ENCODE peak calls at places on chromosome 18, in four cellular contexts. One of them, this sample, is unnamed.

GRCh38 chr18:25111382-25112070 is 240.4 kb downstream of the ZNF521 start:
- DNase-seq in tibial artery: no peak
- DNase-seq in PC-9: no peak
- DNase-seq in HAP-1: no peak
- DNase-seq in this sample: no peak

GRCh38 chr18:9333441-9334350 is 877 bp upstream of the TWSG1 start:
- DNase-seq in PC-9: peak; percentile 50
- DNase-seq in HAP-1: peak; percentile 31
- DNase-seq in tibial artery: peak; percentile 65
- DNase-seq in this sample: no peak

GRCh38 chr18:68428026-68428425 is 286.9 kb downstream of the TMX3 start:
- DNase-seq in PC-9: no peak
- DNase-seq in tibial artery: no peak
- DNase-seq in HAP-1: no peak
- DNase-seq in this sample: no peak

GRCh38 chr18:79697976-79698375 is 18.4 kb downstream of the CTDP1 start:
- DNase-seq in PC-9: no peak
- DNase-seq in tibial artery: no peak
- DNase-seq in HAP-1: no peak
- DNase-seq in this sample: no peak

GRCh38 chr18:3611313-3612038 is 161.5 kb downstream of the TGIF1 start:
- DNase-seq in tibial artery: no peak
- DNase-seq in PC-9: no peak
- DNase-seq in HAP-1: no peak
- DNase-seq in this sample: no peak

GRCh38 chr18:56568986-56569385 is 69.4 kb downstream of the TXNL1 start:
- DNase-seq in HAP-1: no peak
- DNase-seq in PC-9: no peak
- DNase-seq in tibial artery: no peak
- DNase-seq in this sample: no peak

GRCh38 chr18:76686737-76687231 is 135.6 kb upstream of the ZNF236 start:
- DNase-seq in PC-9: peak; percentile 48
- DNase-seq in tibial artery: peak; percentile 76
- DNase-seq in HAP-1: peak; percentile 66
- DNase-seq in this sample: no peak

GRCh38 chr18:25239636-25240468 is 112.1 kb downstream of the ZNF521 start:
- DNase-seq in PC-9: no peak
- DNase-seq in HAP-1: no peak
- DNase-seq in tibial artery: no peak
- DNase-seq in this sample: no peak

GRCh38 chr18:63664571-63664970 is 2.9 kb upstream of the SERPINB3 start:
- DNase-seq in HAP-1: no peak
- DNase-seq in tibial artery: no peak
- DNase-seq in PC-9: no peak
- DNase-seq in this sample: no peak

GRCh38 chr18:29361843-29362242 is 1184.9 kb upstream of the CDH2 start:
- DNase-seq in PC-9: no peak
- DNase-seq in tibial artery: no peak
- DNase-seq in HAP-1: no peak
- DNase-seq in this sample: no peak

GRCh38 chr18:31230495-31230894 is 67.8 kb upstream of the DSC1 start:
- DNase-seq in HAP-1: no peak
- DNase-seq in PC-9: peak; percentile 82
- DNase-seq in tibial artery: no peak
- DNase-seq in this sample: no peak

GRCh38 chr18:361941-362913 is 94.4 kb upstream of the THOC1 start:
- DNase-seq in HAP-1: no peak
- DNase-seq in tibial artery: peak; percentile 76
- DNase-seq in PC-9: peak; percentile 64
- DNase-seq in this sample: no peak

GRCh38 chr18:8165095-8165494 is 444.1 kb upstream of the RAB12 start:
- DNase-seq in PC-9: no peak
- DNase-seq in tibial artery: no peak
- DNase-seq in HAP-1: no peak
- DNase-seq in this sample: no peak
- H3K4me1 ChIP-seq in PC-9: no peaks in the 10 kb centered on the region
- H3K4me1 ChIP-seq in tibial artery: no peaks in the 10 kb centered on the region
- H3K4me1 ChIP-seq in HAP-1: no peaks in the 10 kb centered on the region
- H3K4me1 ChIP-seq in this sample: no peaks in the 10 kb centered on the region

GRCh38 chr18:35352283-35352682 is 8.1 kb upstream of the ZNF24 start:
- DNase-seq in PC-9: no peak
- DNase-seq in tibial artery: no peak
- DNase-seq in HAP-1: no peak
- DNase-seq in this sample: no peak
- H3K9me3 ChIP-seq in PC-9: no peaks in the 10 kb centered on the region
- H3K9me3 ChIP-seq in tibial artery: no peaks in the 10 kb centered on the region
- H3K9me3 ChIP-seq in HAP-1: peaks cover 10% of the 10 kb centered on the region
- H3K9me3 ChIP-seq in this sample: peaks cover 5% of the 10 kb centered on the region

GRCh38 chr18:14965553-14965952 is 217.6 kb downstream of the ANKRD30B start:
- DNase-seq in HAP-1: no peak
- DNase-seq in PC-9: no peak
- DNase-seq in tibial artery: no peak
- DNase-seq in this sample: no peak

GRCh38 chr18:14963246-14963645 is 215.3 kb downstream of the ANKRD30B start:
- DNase-seq in PC-9: no peak
- DNase-seq in tibial artery: no peak
- DNase-seq in HAP-1: no peak
- DNase-seq in this sample: no peak

GRCh38 chr18:14961991-14962390 is 214.0 kb downstream of the ANKRD30B start:
- DNase-seq in HAP-1: no peak
- DNase-seq in PC-9: no peak
- DNase-seq in tibial artery: no peak
- DNase-seq in this sample: no peak

GRCh38 chr18:14962626-14963025 is 214.7 kb downstream of the ANKRD30B start:
- DNase-seq in PC-9: no peak
- DNase-seq in tibial artery: no peak
- DNase-seq in HAP-1: no peak
- DNase-seq in this sample: no peak

GRCh38 chr18:14964002-14964401 is 216.0 kb downstream of the ANKRD30B start:
- DNase-seq in tibial artery: no peak
- DNase-seq in HAP-1: no peak
- DNase-seq in PC-9: no peak
- DNase-seq in this sample: no peak
- H3K4me3 ChIP-seq in tibial artery: no peak overlapping the region
- H3K4me3 ChIP-seq in HAP-1: no peak overlapping the region
- H3K4me3 ChIP-seq in PC-9: no peak overlapping the region
- H3K4me3 ChIP-seq in this sample: no peak overlapping the region

GRCh38 chr18:28068208-28068607 is 108.7 kb downstream of the CDH2 start:
- DNase-seq in PC-9: no peak
- DNase-seq in HAP-1: no peak
- DNase-seq in tibial artery: no peak
- DNase-seq in this sample: no peak
- H3K4me1 ChIP-seq in PC-9: no peaks in the 10 kb centered on the region
- H3K4me1 ChIP-seq in HAP-1: peaks cover 39% of the 10 kb centered on the region
- H3K4me1 ChIP-seq in tibial artery: no peaks in the 10 kb centered on the region
- H3K4me1 ChIP-seq in this sample: no peaks in the 10 kb centered on the region

DNA sequence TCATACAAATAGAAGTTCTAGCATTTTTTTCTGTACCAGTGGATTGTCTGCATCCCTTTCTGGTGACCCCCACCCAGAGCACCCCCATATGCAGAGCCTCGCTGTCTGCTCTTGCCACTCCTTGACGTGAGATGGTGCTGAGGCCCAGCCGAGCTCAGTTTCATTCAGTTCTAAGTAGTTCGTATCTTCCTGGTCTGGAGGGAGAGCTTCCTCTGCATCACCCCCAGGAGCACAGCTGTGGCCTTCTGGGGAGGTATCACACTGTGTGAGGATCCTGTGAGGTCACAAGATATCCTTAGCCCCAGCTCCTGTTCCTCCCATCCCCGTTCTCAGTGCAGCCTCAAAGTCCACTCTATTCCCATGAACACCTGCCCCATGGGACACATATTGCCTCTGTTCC is 132.7 kb downstream of the PTGR3 start:
- DNase-seq in PC-9: no peak
- DNase-seq in tibial artery: no peak
- DNase-seq in HAP-1: no peak
- DNase-seq in this sample: no peak
- H3K9me3 ChIP-seq in PC-9: peaks cover 7% of the 10 kb centered on the region
- H3K9me3 ChIP-seq in tibial artery: no peaks in the 10 kb centered on the region
- H3K9me3 ChIP-seq in HAP-1: no peaks in the 10 kb centered on the region
- H3K9me3 ChIP-seq in this sample: peaks cover 12% of the 10 kb centered on the region

DNA sequence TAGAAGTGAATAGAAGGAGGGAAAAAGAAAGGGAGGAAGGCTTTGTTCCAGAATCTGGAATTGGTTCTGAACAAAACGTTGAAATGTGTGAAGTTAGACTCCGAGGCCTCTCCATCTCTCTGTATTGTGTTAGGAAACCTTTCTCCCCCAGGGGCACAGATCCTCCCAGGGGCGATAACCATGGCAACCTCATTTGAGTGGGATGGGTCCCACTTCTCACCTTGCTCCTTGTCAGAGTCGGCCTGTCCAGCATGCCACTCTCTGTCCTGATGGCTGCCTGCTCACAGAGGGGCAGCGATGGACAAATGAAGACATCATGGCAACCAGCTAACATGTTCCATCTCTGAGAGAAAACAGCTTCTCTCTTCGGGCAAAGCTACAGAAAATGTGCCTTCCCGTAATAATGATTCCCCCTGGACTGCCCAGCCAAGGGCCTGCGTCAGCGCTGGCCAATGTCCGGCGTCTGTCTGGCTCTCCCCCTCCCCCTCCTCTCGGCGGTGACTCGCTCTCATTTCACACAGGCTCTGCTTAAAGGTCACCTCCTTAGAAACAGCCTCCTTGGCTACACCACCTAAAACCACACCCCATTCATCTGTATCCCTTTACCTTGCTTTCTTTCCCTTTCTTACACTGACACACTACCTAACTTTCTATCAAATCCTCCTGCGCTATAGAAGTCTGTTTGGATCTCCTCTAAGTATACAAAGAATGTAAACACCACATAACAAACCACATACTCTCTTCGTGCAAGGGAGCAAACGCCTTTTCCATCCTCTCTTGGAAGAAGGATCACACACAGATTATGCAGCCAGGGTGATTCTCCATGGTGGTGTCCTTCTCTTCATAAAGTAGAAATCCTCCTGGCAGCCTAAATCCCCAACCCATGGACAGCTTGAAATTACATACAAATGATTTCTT is 32.1 kb upstream of the TTC39C start:
- DNase-seq in HAP-1: no peak
- DNase-seq in tibial artery: peak; percentile 86
- DNase-seq in PC-9: no peak
- DNase-seq in this sample: no peak
- H3K4me3 ChIP-seq in HAP-1: no peak overlapping the region
- H3K4me3 ChIP-seq in tibial artery: peak overlapping the region; percentile 12
- H3K4me3 ChIP-seq in PC-9: no peak overlapping the region
- H3K4me3 ChIP-seq in this sample: no peak overlapping the region

GRCh38 chr18:13175754-13176210 is 42.8 kb upstream of the LDLRAD4 start:
- DNase-seq in HAP-1: no peak
- DNase-seq in PC-9: no peak
- DNase-seq in tibial artery: no peak
- DNase-seq in this sample: no peak

GRCh38 chr18:13176847-13177246 is 41.7 kb upstream of the LDLRAD4 start:
- DNase-seq in HAP-1: no peak
- DNase-seq in tibial artery: no peak
- DNase-seq in PC-9: no peak
- DNase-seq in this sample: no peak

GRCh38 chr18:13178197-13178596 is 40.4 kb upstream of the LDLRAD4 start:
- DNase-seq in tibial artery: no peak
- DNase-seq in HAP-1: no peak
- DNase-seq in PC-9: no peak
- DNase-seq in this sample: no peak

GRCh38 chr18:13175266-13175665 is 43.3 kb upstream of the LDLRAD4 start:
- DNase-seq in tibial artery: no peak
- DNase-seq in PC-9: no peak
- DNase-seq in HAP-1: no peak
- DNase-seq in this sample: no peak

DNA sequence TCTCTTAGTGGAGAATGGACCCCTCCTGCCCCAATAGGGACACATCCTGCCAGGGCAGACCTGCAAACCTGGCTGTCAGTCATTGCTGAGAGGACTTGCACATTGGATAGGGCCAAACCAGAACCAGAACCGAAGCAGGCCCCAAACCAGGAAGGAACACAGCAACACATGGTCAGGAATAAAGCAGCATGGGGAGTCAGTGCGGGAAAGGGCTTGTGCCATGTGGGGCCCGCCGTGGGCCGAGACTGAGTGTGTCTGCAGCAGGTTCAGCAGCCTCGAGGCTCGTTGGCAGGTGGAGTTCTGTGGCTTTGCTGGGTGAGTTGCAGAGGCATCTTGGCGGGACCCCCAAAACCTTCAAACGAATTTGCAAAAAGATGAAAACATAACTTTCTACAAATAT is 45.0 kb upstream of the LDLRAD4 start:
- DNase-seq in HAP-1: no peak
- DNase-seq in tibial artery: no peak
- DNase-seq in PC-9: no peak
- DNase-seq in this sample: no peak
- H3K4me1 ChIP-seq in HAP-1: no peaks in the 10 kb centered on the region
- H3K4me1 ChIP-seq in tibial artery: peaks cover 11% of the 10 kb centered on the region
- H3K4me1 ChIP-seq in PC-9: no peaks in the 10 kb centered on the region
- H3K4me1 ChIP-seq in this sample: no peaks in the 10 kb centered on the region

DNA sequence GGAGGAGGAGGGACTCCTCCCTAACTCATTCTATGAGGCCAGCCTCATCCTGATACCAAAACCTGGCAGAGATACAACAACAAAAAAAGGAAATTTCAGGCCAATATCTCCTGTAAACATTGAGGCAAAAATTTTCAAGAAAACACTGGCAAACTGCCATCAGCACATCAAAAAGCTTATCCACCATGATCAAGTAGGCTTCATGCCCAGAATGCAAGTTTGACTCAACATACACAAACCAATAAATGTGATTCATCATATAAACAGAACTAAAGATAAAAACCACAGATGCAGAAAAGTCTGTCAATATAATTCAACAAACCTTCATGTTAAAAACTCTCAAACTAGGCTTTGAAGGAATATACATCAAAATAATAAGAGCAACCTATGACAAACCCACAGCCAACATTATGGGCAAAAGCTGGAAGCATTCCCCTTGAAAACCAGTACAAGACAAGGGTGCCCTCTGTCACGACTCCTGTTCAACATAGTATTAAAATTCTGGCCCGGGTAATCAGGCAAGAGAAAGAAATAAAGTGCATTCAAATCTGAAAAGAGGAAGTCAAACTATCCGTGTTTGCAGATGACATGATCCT is 1014.3 kb downstream of the CBLN2 start:
- DNase-seq in tibial artery: no peak
- DNase-seq in PC-9: no peak
- DNase-seq in HAP-1: no peak
- DNase-seq in this sample: no peak
- H3K9me3 ChIP-seq in tibial artery: no peaks in the 10 kb centered on the region
- H3K9me3 ChIP-seq in PC-9: no peaks in the 10 kb centered on the region
- H3K9me3 ChIP-seq in HAP-1: no peaks in the 10 kb centered on the region
- H3K9me3 ChIP-seq in this sample: no peaks in the 10 kb centered on the region

This sample was measured in CD8-positive, alpha-beta memory T cell.